ENCODE peak calls at places on chromosomes 12 and 14, in nine cellular contexts. L, X, G, D, Y, F, P, K and U are unnamed samples.

GRCh38 chr14:101035466-101036225 is 132.1 kb upstream of the RTL1 start:
- DNase-seq in L (no peak), X (no peak), G (no peak), D (no peak), Y (no peak), F (no peak), P (no peak), K (no peak), U (no peak)

GRCh38 chr12:12896261-12896660 is 4.9 kb downstream of the GPRC5A start:
- DNase-seq in L (no peak), X (no peak), G (no peak), D (no peak), Y (peak; percentile 60), F (no peak), P (no peak), K (no peak), U (no peak)

GRCh38 chr12:131612092-131612755 is 98.7 kb upstream of the SFSWAP start:
- DNase-seq in L (no peak), X (no peak), G (no peak), D (no peak), Y (no peak), F (no peak), P (no peak), K (no peak), U (no peak)

GRCh38 chr12:119512772-119513497 is 80.6 kb upstream of the TMEM233 start:
- DNase-seq in L (peak; percentile 49), X (peak; percentile 9), G (peak; percentile 59), D (no peak), Y (no peak), F (no peak), P (no peak), K (no peak), U (peak; percentile 22)

GRCh38 chr12:24197517-24197916 is 248.0 kb upstream of the SOX5 start:
- DNase-seq in L (no peak), X (no peak), G (no peak), D (no peak), Y (no peak), F (no peak), P (peak; percentile 5), K (no peak), U (no peak)

GRCh38 chr12:69435644-69436043 is 34.5 kb upstream of the FRS2 start:
- DNase-seq in L (no peak), X (no peak), G (no peak), D (no peak), Y (no peak), F (no peak), P (no peak), K (no peak), U (no peak)

GRCh38 chr14:22822619-22823551 is 6.8 kb upstream of the MRPL52 start:
- DNase-seq in L (peak; percentile 97), X (peak; percentile 78), G (peak; percentile 92), D (peak; percentile 51), Y (peak; percentile 83), F (peak; percentile 91), P (peak; percentile 91), K (no peak), U (peak; percentile 86)

GRCh38 chr12:69196302-69197288 is 42.8 kb upstream of the CPSF6 start:
- DNase-seq in L (peak; percentile 18), X (peak; percentile 10), G (no peak), D (no peak), Y (peak; percentile 42), F (no peak), P (peak; percentile 4), K (no peak), U (peak; percentile 16)

GRCh38 chr14:76346391-76347160 is 29.4 kb upstream of the ESRRB start:
- DNase-seq in L (no peak), X (peak; percentile 19), G (no peak), D (no peak), Y (no peak), F (no peak), P (no peak), K (peak; percentile 2), U (no peak)

GRCh38 chr12:27780612-27781408 is 774 bp upstream of the MANSC4 start:
- DNase-seq in L (peak; percentile 21), X (peak; percentile 20), G (peak; percentile 79), D (no peak), Y (peak; percentile 27), F (peak; percentile 70), P (peak; percentile 61), K (no peak), U (peak; percentile 63)

GRCh38 chr14:99809376-99809775 is 16.2 kb downstream of the EML1 start:
- DNase-seq in L (no peak), X (no peak), G (no peak), D (no peak), Y (no peak), F (peak; percentile 77), P (no peak), K (no peak), U (no peak)

DNA sequence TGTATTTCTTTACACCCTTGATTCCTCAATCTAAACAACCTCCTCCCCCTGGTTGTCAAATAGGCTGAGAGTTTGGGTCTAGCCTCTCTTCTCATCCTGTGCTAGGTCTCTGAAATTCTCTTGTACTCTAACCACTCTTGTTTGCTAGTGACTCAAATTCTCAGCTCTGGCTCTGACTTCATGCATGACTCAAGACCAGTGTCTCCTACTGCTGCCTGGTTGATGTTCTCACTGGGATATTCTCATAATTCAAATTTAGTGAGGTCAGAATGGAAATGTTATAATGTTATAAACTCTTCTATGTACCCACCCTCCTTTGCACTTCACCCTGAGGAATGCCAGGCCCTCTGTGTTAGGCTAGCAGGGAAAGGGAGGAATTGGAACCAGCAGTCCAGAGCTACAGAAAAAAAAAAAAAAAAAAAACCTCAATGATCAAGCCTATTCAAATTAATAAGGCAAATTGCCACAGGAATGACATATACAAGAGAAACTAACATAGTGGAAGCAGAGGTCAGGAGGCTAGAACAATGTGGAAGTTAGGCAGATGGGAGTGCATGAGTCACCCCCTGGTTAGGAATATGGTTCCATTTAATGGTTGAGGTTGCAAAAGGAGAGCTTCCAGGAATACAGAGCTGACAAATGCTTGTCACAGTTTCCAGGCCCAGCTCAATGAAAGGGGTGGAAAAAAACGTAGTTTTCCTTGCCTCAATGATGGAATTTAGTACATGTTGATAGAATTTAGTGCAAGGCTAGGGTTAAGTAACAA is 459.5 kb downstream of the RMST start:
- DNase-seq in L (no peak), X (no peak), G (no peak), D (no peak), Y (no peak), F (no peak), P (peak; percentile 73), K (no peak), U (no peak)
- TF ChIP-seq MAX in L (no peak), X (no peak), G (no peak), D (no peak), Y (no peak), F (no peak), P (no peak), K (no peak), U (no peak)

GRCh38 chr14:36556811-36557433 is 25.5 kb downstream of the NKX2-8 start:
- DNase-seq in L (peak; percentile 46), X (peak; percentile 45), G (peak; percentile 65), D (peak; percentile 19), Y (peak; percentile 16), F (peak; percentile 39), P (peak; percentile 20), K (no peak), U (peak; percentile 31)
- TF ChIP-seq MAX in L (no peak), X (no peak), G (no peak), D (no peak), Y (no peak), F (no peak), P (no peak), K (no peak), U (no peak)

GRCh38 chr14:84071061-84071460 is 1458.9 kb upstream of the FLRT2 start:
- DNase-seq in L (no peak), X (no peak), G (no peak), D (no peak), Y (no peak), F (no peak), P (no peak), K (no peak), U (no peak)
- TF ChIP-seq MAX in L (no peak), X (no peak), G (no peak), D (no peak), Y (no peak), F (no peak), P (no peak), K (no peak), U (no peak)

DNA sequence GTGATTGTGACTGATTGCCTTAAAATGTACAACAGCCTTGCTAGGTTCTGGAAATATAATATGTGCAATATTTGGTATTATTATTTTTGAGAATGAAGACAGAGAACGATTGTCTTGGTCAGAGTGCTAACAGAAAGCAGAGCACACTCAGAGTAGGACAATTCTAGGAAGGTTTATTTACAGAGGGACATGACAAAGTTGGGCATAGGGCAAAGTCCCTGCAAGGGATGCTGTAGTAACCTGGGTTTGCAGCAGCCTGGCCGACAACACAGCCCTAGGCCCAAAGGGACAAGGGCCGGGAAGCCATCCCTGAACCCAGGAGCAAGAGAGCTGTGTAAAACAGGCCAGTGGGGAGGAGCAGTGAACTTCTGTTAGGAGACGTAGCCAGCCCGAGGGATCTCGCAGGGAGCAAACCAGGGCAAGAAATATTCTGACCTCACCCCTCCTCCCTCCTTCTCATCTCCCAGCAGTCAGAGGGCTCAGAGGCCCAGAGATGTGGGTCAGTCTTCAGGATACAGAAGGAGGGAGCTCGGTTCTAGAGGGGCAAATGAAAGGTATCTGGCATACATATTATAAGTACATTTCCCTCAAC is 51.0 kb upstream of the FERMT2 start:
- DNase-seq in L (no peak), X (peak; percentile 24), G (no peak), D (no peak), Y (no peak), F (no peak), P (no peak), K (no peak), U (no peak)
- TF ChIP-seq MAX in L (no peak), X (no peak), G (no peak), D (no peak), Y (no peak), F (no peak), P (no peak), K (no peak), U (no peak)

GRCh38 chr12:110355080-110355479 is 48.4 kb downstream of the ANAPC7 start:
- DNase-seq in L (peak; percentile 61), X (peak; percentile 55), G (no peak), D (peak; percentile 32), Y (peak; percentile 74), F (peak; percentile 48), P (no peak), K (no peak), U (peak; percentile 62)
- TF ChIP-seq MAX in L (no peak), X (no peak), G (no peak), D (no peak), Y (no peak), F (no peak), P (no peak), K (no peak), U (no peak)